ENCODE peak calls at places on chromosomes 16 and 17, in nine cellular contexts. One of them, this sample, is unnamed.

GRCh38 chr16:67430504-67431076 is 331 bp upstream of the HSD11B2 start:
- DNase-seq in tibial nerve: no peak
- DNase-seq in upper lobe of right lung: peak; percentile 76
- DNase-seq in stomach: peak; percentile 65
- DNase-seq in tibial artery: no peak
- DNase-seq in left ventricle myocardium inferior: peak; percentile 29
- DNase-seq in Peyer's patch: no peak
- DNase-seq in astrocyte of the spinal cord: no peak
- DNase-seq in A549: peak; percentile 44
- DNase-seq in this sample: no peak

GRCh38 chr17:8125947-8126305 is 2.0 kb upstream of the HES7 start:
- DNase-seq in tibial nerve: peak; percentile 10
- DNase-seq in upper lobe of right lung: no peak
- DNase-seq in stomach: no peak
- DNase-seq in tibial artery: no peak
- DNase-seq in left ventricle myocardium inferior: no peak
- DNase-seq in Peyer's patch: no peak
- DNase-seq in astrocyte of the spinal cord: no peak
- DNase-seq in A549: no peak
- DNase-seq in this sample: no peak

GRCh38 chr17:78342438-78343098 is 17.3 kb downstream of the SOCS3 start:
- DNase-seq in tibial nerve: peak; percentile 66
- DNase-seq in upper lobe of right lung: peak; percentile 74
- DNase-seq in stomach: no peak
- DNase-seq in tibial artery: peak; percentile 77
- DNase-seq in left ventricle myocardium inferior: peak; percentile 63
- DNase-seq in Peyer's patch: peak; percentile 37
- DNase-seq in astrocyte of the spinal cord: peak; percentile 98
- DNase-seq in A549: peak; percentile 71
- DNase-seq in this sample: peak; percentile 95

GRCh38 chr17:4472281-4472680 is 26.4 kb upstream of the SPNS2 start:
- DNase-seq in tibial nerve: no peak
- DNase-seq in upper lobe of right lung: no peak
- DNase-seq in stomach: no peak
- DNase-seq in tibial artery: no peak
- DNase-seq in left ventricle myocardium inferior: no peak
- DNase-seq in Peyer's patch: no peak
- DNase-seq in astrocyte of the spinal cord: no peak
- DNase-seq in A549: no peak
- DNase-seq in this sample: no peak

GRCh38 chr16:72859581-72859980 is 188.3 kb downstream of the ZFHX3 start:
- DNase-seq in tibial nerve: no peak
- DNase-seq in upper lobe of right lung: no peak
- DNase-seq in stomach: no peak
- DNase-seq in tibial artery: no peak
- DNase-seq in left ventricle myocardium inferior: no peak
- DNase-seq in Peyer's patch: no peak
- DNase-seq in astrocyte of the spinal cord: no peak
- DNase-seq in A549: no peak
- DNase-seq in this sample: no peak

GRCh38 chr17:45107286-45107685 is 25.0 kb downstream of the PLCD3 start:
- DNase-seq in tibial nerve: no peak
- DNase-seq in upper lobe of right lung: no peak
- DNase-seq in stomach: no peak
- DNase-seq in tibial artery: no peak
- DNase-seq in left ventricle myocardium inferior: no peak
- DNase-seq in Peyer's patch: no peak
- DNase-seq in astrocyte of the spinal cord: no peak
- DNase-seq in A549: no peak
- DNase-seq in this sample: no peak

GRCh38 chr16:67396159-67396774 is 3.0 kb upstream of the TPPP3 start:
- DNase-seq in tibial nerve: peak; percentile 58
- DNase-seq in upper lobe of right lung: peak; percentile 85
- DNase-seq in stomach: peak; percentile 84
- DNase-seq in tibial artery: peak; percentile 73
- DNase-seq in left ventricle myocardium inferior: peak; percentile 79
- DNase-seq in Peyer's patch: no peak
- DNase-seq in astrocyte of the spinal cord: peak; percentile 78
- DNase-seq in A549: peak; percentile 67
- DNase-seq in this sample: peak; percentile 72

GRCh38 chr17:39612291-39612894 is 4.7 kb upstream of the NEUROD2 start:
- DNase-seq in tibial nerve: no peak
- DNase-seq in upper lobe of right lung: no peak
- DNase-seq in stomach: no peak
- DNase-seq in tibial artery: no peak
- DNase-seq in left ventricle myocardium inferior: no peak
- DNase-seq in Peyer's patch: no peak
- DNase-seq in astrocyte of the spinal cord: no peak
- DNase-seq in A549: no peak
- DNase-seq in this sample: no peak

GRCh38 chr17:40112718-40113109 is 9.1 kb upstream of the MSL1 start:
- DNase-seq in tibial nerve: peak; percentile 45
- DNase-seq in upper lobe of right lung: no peak
- DNase-seq in stomach: no peak
- DNase-seq in tibial artery: peak; percentile 61
- DNase-seq in left ventricle myocardium inferior: no peak
- DNase-seq in Peyer's patch: no peak
- DNase-seq in astrocyte of the spinal cord: no peak
- DNase-seq in A549: no peak
- DNase-seq in this sample: no peak

GRCh38 chr17:38667099-38667786 is 7.5 kb downstream of the EPOP start:
- DNase-seq in tibial nerve: peak; percentile 63
- DNase-seq in upper lobe of right lung: peak; percentile 68
- DNase-seq in stomach: peak; percentile 70
- DNase-seq in tibial artery: peak; percentile 55
- DNase-seq in left ventricle myocardium inferior: peak; percentile 49
- DNase-seq in Peyer's patch: peak; percentile 44
- DNase-seq in astrocyte of the spinal cord: peak; percentile 68
- DNase-seq in A549: peak; percentile 89
- DNase-seq in this sample: peak; percentile 45

GRCh38 chr16:2963611-2964415 is at the start of gene KREMEN2:
- DNase-seq in tibial nerve: no peak
- DNase-seq in upper lobe of right lung: no peak
- DNase-seq in stomach: no peak
- DNase-seq in tibial artery: no peak
- DNase-seq in left ventricle myocardium inferior: no peak
- DNase-seq in Peyer's patch: peak; percentile 41
- DNase-seq in astrocyte of the spinal cord: no peak
- DNase-seq in A549: peak; percentile 82
- DNase-seq in this sample: peak; percentile 46

GRCh38 chr17:44152875-44153274 is 11.1 kb downstream of the HROB start:
- DNase-seq in tibial nerve: no peak
- DNase-seq in upper lobe of right lung: no peak
- DNase-seq in stomach: no peak
- DNase-seq in tibial artery: no peak
- DNase-seq in left ventricle myocardium inferior: no peak
- DNase-seq in Peyer's patch: no peak
- DNase-seq in astrocyte of the spinal cord: no peak
- DNase-seq in A549: no peak
- DNase-seq in this sample: no peak

GRCh38 chr17:15261818-15262290 is 3.3 kb downstream of the PMP22 start:
- DNase-seq in tibial nerve: no peak
- DNase-seq in upper lobe of right lung: no peak
- DNase-seq in stomach: no peak
- DNase-seq in tibial artery: no peak
- DNase-seq in left ventricle myocardium inferior: peak; percentile 34
- DNase-seq in Peyer's patch: no peak
- DNase-seq in astrocyte of the spinal cord: peak; percentile 51
- DNase-seq in A549: peak; percentile 42
- DNase-seq in this sample: no peak

GRCh38 chr16:8853150-8853549 is 15.7 kb downstream of the CARHSP1 start:
- DNase-seq in tibial nerve: no peak
- DNase-seq in upper lobe of right lung: no peak
- DNase-seq in stomach: no peak
- DNase-seq in tibial artery: no peak
- DNase-seq in left ventricle myocardium inferior: no peak
- DNase-seq in Peyer's patch: no peak
- DNase-seq in astrocyte of the spinal cord: no peak
- DNase-seq in A549: no peak
- DNase-seq in this sample: peak; percentile 3

GRCh38 chr17:61400786-61401279 is 1.2 kb downstream of the TBX2 start:
- DNase-seq in tibial nerve: no peak
- DNase-seq in upper lobe of right lung: peak; percentile 62
- DNase-seq in stomach: no peak
- DNase-seq in tibial artery: no peak
- DNase-seq in left ventricle myocardium inferior: no peak
- DNase-seq in Peyer's patch: no peak
- DNase-seq in astrocyte of the spinal cord: no peak
- DNase-seq in A549: no peak
- DNase-seq in this sample: no peak

GRCh38 chr16:57409065-57409464 is 4.5 kb downstream of the CCL17 start:
- DNase-seq in tibial nerve: peak; percentile 32
- DNase-seq in upper lobe of right lung: no peak
- DNase-seq in stomach: no peak
- DNase-seq in tibial artery: no peak
- DNase-seq in left ventricle myocardium inferior: no peak
- DNase-seq in Peyer's patch: no peak
- DNase-seq in astrocyte of the spinal cord: no peak
- DNase-seq in A549: no peak
- DNase-seq in this sample: no peak

GRCh38 chr16:67105881-67106280 is 3.9 kb upstream of the PHAF1 start:
- DNase-seq in tibial nerve: peak; percentile 37
- DNase-seq in upper lobe of right lung: no peak
- DNase-seq in stomach: no peak
- DNase-seq in tibial artery: peak; percentile 37
- DNase-seq in left ventricle myocardium inferior: no peak
- DNase-seq in Peyer's patch: no peak
- DNase-seq in astrocyte of the spinal cord: no peak
- DNase-seq in A549: no peak
- DNase-seq in this sample: no peak

GRCh38 chr17:19554393-19554792 is 20.7 kb downstream of the SLC47A1 start:
- DNase-seq in tibial nerve: no peak
- DNase-seq in upper lobe of right lung: no peak
- DNase-seq in stomach: no peak
- DNase-seq in tibial artery: no peak
- DNase-seq in left ventricle myocardium inferior: no peak
- DNase-seq in Peyer's patch: no peak
- DNase-seq in astrocyte of the spinal cord: no peak
- DNase-seq in A549: no peak
- DNase-seq in this sample: peak; percentile 20

GRCh38 chr17:9334536-9335446 is 240.8 kb downstream of the STX8 start:
- DNase-seq in tibial nerve: no peak
- DNase-seq in upper lobe of right lung: no peak
- DNase-seq in stomach: no peak
- DNase-seq in tibial artery: no peak
- DNase-seq in left ventricle myocardium inferior: no peak
- DNase-seq in Peyer's patch: no peak
- DNase-seq in astrocyte of the spinal cord: no peak
- DNase-seq in A549: no peak
- DNase-seq in this sample: no peak

GRCh38 chr17:63740464-63741181 is 976 bp downstream of the STRADA start:
- DNase-seq in tibial nerve: no peak
- DNase-seq in upper lobe of right lung: no peak
- DNase-seq in stomach: no peak
- DNase-seq in tibial artery: no peak
- DNase-seq in left ventricle myocardium inferior: no peak
- DNase-seq in Peyer's patch: no peak
- DNase-seq in astrocyte of the spinal cord: peak; percentile 9
- DNase-seq in A549: no peak
- DNase-seq in this sample: no peak
- H3K4me3 ChIP-seq in tibial nerve: peak overlapping the region; percentile 84
- H3K4me3 ChIP-seq in upper lobe of right lung: peak overlapping the region; percentile 95
- H3K4me3 ChIP-seq in stomach: peak overlapping the region; percentile 84
- H3K4me3 ChIP-seq in tibial artery: peak overlapping the region; percentile 88
- H3K4me3 ChIP-seq in left ventricle myocardium inferior: peak overlapping the region; percentile 89
- H3K4me3 ChIP-seq in Peyer's patch: peak overlapping the region; percentile 63
- H3K4me3 ChIP-seq in astrocyte of the spinal cord: peak overlapping the region; percentile 91
- H3K4me3 ChIP-seq in A549: peak overlapping the region; percentile 78
- H3K4me3 ChIP-seq in this sample: peak overlapping the region; percentile 87

DNA sequence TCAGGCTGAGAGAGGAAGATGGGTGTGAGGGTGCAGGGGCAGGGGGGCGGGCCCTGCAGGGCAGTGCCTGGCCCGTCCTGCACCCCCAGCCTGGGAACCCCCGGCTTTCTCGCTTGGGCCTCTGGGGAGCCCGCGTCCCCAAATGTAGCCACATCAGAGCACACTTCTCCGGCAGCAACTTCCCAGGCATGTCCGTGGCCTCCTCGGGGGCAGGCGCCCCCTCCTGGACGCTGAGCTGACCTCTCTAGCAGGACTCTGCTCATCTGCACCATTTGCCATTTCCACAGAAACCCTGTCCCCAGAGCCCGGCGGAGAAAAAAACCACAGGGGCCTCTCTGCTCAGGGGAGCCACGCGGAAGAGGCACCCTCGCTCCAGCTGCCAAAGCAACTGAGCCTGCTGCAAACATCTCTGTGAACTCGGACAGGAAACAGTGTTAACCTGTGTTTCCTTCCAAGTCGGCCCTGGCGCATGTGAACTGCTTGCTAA is 63.4 kb downstream of the KLHDC4 start:
- DNase-seq in tibial nerve: no peak
- DNase-seq in upper lobe of right lung: no peak
- DNase-seq in stomach: no peak
- DNase-seq in tibial artery: no peak
- DNase-seq in left ventricle myocardium inferior: no peak
- DNase-seq in Peyer's patch: peak; percentile 80
- DNase-seq in astrocyte of the spinal cord: peak; percentile 10
- DNase-seq in A549: peak; percentile 71
- DNase-seq in this sample: peak; percentile 57
- TF ChIP-seq CTCF in tibial nerve: peak; percentile 15
- TF ChIP-seq CTCF in upper lobe of right lung: no peak
- TF ChIP-seq CTCF in stomach: peak; percentile 19
- TF ChIP-seq CTCF in tibial artery: peak; percentile 27
- TF ChIP-seq CTCF in left ventricle myocardium inferior: peak; percentile 51
- TF ChIP-seq CTCF in Peyer's patch: peak; percentile 33
- TF ChIP-seq CTCF in astrocyte of the spinal cord: peak; percentile 77
- TF ChIP-seq CTCF in A549: peak; percentile 45
- TF ChIP-seq CTCF in this sample: peak; percentile 59

DNA sequence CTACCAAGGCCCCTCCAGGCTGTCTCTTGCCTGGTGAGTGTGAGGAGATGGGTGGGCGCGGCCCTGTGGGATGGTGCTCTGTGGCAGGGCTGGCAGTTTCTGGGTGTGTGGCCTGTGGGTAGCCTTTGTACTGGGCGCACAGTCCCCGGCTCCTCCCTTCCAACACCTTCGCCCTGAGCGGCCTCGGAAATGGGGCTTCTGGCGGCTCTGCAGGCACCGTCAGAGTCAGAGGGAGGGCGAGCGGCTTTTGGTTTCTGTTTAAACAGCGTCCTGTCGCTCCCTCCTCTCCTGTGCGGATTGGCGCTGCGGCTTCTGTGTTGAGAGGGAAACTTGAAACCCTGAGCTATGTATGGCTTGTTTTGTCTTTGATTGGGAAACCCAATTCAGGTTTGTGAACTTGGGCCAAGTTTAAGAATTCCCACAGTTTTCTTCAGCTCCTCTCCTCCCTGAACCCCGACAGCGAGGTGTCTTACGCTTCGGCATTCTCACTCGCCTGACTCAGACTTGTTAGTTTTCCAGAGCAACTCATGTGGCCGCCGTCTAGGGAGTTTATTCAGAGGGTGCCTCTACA is 8.3 kb upstream of the ZNF750 start:
- DNase-seq in tibial nerve: peak; percentile 18
- DNase-seq in upper lobe of right lung: peak; percentile 89
- DNase-seq in stomach: peak; percentile 81
- DNase-seq in tibial artery: peak; percentile 23
- DNase-seq in left ventricle myocardium inferior: no peak
- DNase-seq in Peyer's patch: no peak
- DNase-seq in astrocyte of the spinal cord: peak; percentile 86
- DNase-seq in A549: no peak
- DNase-seq in this sample: peak; percentile 52
- H3K4me3 ChIP-seq in tibial nerve: peak overlapping the region; percentile 26
- H3K4me3 ChIP-seq in upper lobe of right lung: peak overlapping the region; percentile 36
- H3K4me3 ChIP-seq in stomach: peak overlapping the region; percentile 22
- H3K4me3 ChIP-seq in tibial artery: peak overlapping the region; percentile 20
- H3K4me3 ChIP-seq in left ventricle myocardium inferior: peak overlapping the region; percentile 60
- H3K4me3 ChIP-seq in Peyer's patch: no peak overlapping the region
- H3K4me3 ChIP-seq in astrocyte of the spinal cord: peak overlapping the region; percentile 29
- H3K4me3 ChIP-seq in A549: no peak overlapping the region
- H3K4me3 ChIP-seq in this sample: peak overlapping the region; percentile 26

GRCh38 chr16:81946206-81946605 is 65.1 kb downstream of the SDR42E1 start:
- DNase-seq in tibial nerve: no peak
- DNase-seq in upper lobe of right lung: no peak
- DNase-seq in stomach: no peak
- DNase-seq in tibial artery: no peak
- DNase-seq in left ventricle myocardium inferior: no peak
- DNase-seq in Peyer's patch: no peak
- DNase-seq in astrocyte of the spinal cord: peak; percentile 37
- DNase-seq in A549: no peak
- DNase-seq in this sample: no peak
- TF ChIP-seq CTCF in tibial nerve: no peak
- TF ChIP-seq CTCF in upper lobe of right lung: no peak
- TF ChIP-seq CTCF in stomach: no peak
- TF ChIP-seq CTCF in tibial artery: no peak
- TF ChIP-seq CTCF in left ventricle myocardium inferior: no peak
- TF ChIP-seq CTCF in Peyer's patch: no peak
- TF ChIP-seq CTCF in astrocyte of the spinal cord: no peak
- TF ChIP-seq CTCF in A549: no peak
- TF ChIP-seq CTCF in this sample: no peak

This sample was measured in foreskin fibroblast.